ENCODE peak calls at places on chromosome 21, in nine cellular contexts. W is M059J; K is cardiac fibroblast; H is activated naive CD4-positive, alpha-beta T cell; Y is hypothalamus; M is astrocyte of the cerebellum; L is GM18507; C is sigmoid colon; G is NCI-H2081. J is an unnamed sample.

GRCh38 chr21:37374026-37374425 is 7.5 kb downstream of the DYRK1A start:
- DNase-seq in W (peak; percentile 66), K (peak; percentile 83), H (no peak), Y (no peak), M (no peak), L (no peak), C (no peak), G (no peak), J (no peak)

GRCh38 chr21:32572574-32573420 is 12.5 kb downstream of the TCP10L start:
- DNase-seq in W (no peak), K (no peak), H (no peak), Y (no peak), M (no peak), L (no peak), C (no peak), G (peak; percentile 58), J (no peak)

GRCh38 chr21:45935628-45936027 is 45.9 kb upstream of the COL6A1 start:
- DNase-seq in W (peak; percentile 27), K (peak; percentile 51), H (no peak), Y (no peak), M (peak; percentile 42), L (no peak), C (no peak), G (no peak), J (peak; percentile 49)

GRCh38 chr21:45309069-45309521 is 21.4 kb upstream of the POFUT2 start:
- DNase-seq in W (peak; percentile 86), K (peak; percentile 86), H (no peak), Y (no peak), M (no peak), L (no peak), C (peak; percentile 89), G (no peak), J (peak; percentile 95)

GRCh38 chr21:39086547-39086946 is 96.7 kb downstream of the PSMG1 start:
- DNase-seq in W (no peak), K (no peak), H (no peak), Y (no peak), M (no peak), L (no peak), C (no peak), G (no peak), J (no peak)

GRCh38 chr21:46055863-46056281 is 42.0 kb upstream of the COL6A2 start:
- DNase-seq in W (peak; percentile 44), K (no peak), H (no peak), Y (no peak), M (no peak), L (no peak), C (peak; percentile 91), G (no peak), J (no peak)

GRCh38 chr21:44759628-44760285 is 41.9 kb downstream of the UBE2G2 start:
- DNase-seq in W (no peak), K (no peak), H (no peak), Y (no peak), M (no peak), L (no peak), C (no peak), G (no peak), J (no peak)

GRCh38 chr21:43305811-43306311 is 121.1 kb downstream of the SIK1 start:
- DNase-seq in W (no peak), K (no peak), H (no peak), Y (no peak), M (no peak), L (no peak), C (peak; percentile 58), G (no peak), J (no peak)

GRCh38 chr21:26136686-26137085 is 33.9 kb downstream of the APP start:
- DNase-seq in W (peak; percentile 54), K (no peak), H (no peak), Y (no peak), M (no peak), L (no peak), C (no peak), G (no peak), J (no peak)

GRCh38 chr21:42565886-42566523 is 52.4 kb downstream of the SLC37A1 start:
- DNase-seq in W (no peak), K (no peak), H (no peak), Y (no peak), M (no peak), L (no peak), C (peak; percentile 30), G (no peak), J (no peak)

GRCh38 chr21:42563261-42564045 is 49.8 kb downstream of the SLC37A1 start:
- DNase-seq in W (no peak), K (no peak), H (no peak), Y (no peak), M (no peak), L (no peak), C (peak; percentile 42), G (no peak), J (no peak)

GRCh38 chr21:32380940-32381339 is 11.9 kb downstream of the URB1 start:
- DNase-seq in W (no peak), K (no peak), H (no peak), Y (no peak), M (no peak), L (no peak), C (no peak), G (no peak), J (no peak)

GRCh38 chr21:43343095-43343991 is 83.6 kb downstream of the SIK1 start:
- DNase-seq in W (no peak), K (no peak), H (no peak), Y (no peak), M (no peak), L (no peak), C (no peak), G (peak; percentile 8), J (no peak)

GRCh38 chr21:43278766-43279577 is 110.2 kb downstream of the CRYAA start:
- DNase-seq in W (no peak), K (no peak), H (no peak), Y (no peak), M (no peak), L (no peak), C (no peak), G (no peak), J (no peak)

J was measured in H1.